ENCODE peak calls at places on chromosomes 2 and 18, in ten cellular contexts. U, W, H, M, O, J, F, Q, G and L are unnamed samples. For H3K4me1, the result is how much of the 10 kb centered on the place peaks cover.

GRCh38 chr2:85106489-85107180 is 26.6 kb upstream of the TCF7L1 start:
- DNase-seq in U (no peak), W (no peak), H (no peak), M (no peak), O (no peak), J (no peak), F (no peak), Q (peak), G (no peak), L (no peak)

GRCh38 chr2:183543731-183544130 is 419.5 kb downstream of the NUP35 start:
- DNase-seq in U (no peak), W (no peak), H (no peak), M (no peak), O (peak), J (no peak), F (no peak), Q (peak), G (no peak), L (no peak)

GRCh38 chr2:63649829-63650228 is 61.1 kb downstream of the MDH1 start:
- DNase-seq in U (no peak), W (no peak), H (no peak), M (no peak), O (no peak), J (no peak), F (no peak), Q (no peak), G (no peak), L (no peak)

GRCh38 chr2:3519255-3520190 is at the start of gene ADI1:
- DNase-seq in U (peak), W (peak), H (peak), M (peak), O (no peak), J (peak), F (peak), Q (peak), G (peak), L (no peak)

GRCh38 chr2:200040251-200040650 is 84.9 kb downstream of the MAIP1 start:
- DNase-seq in U (no peak), W (no peak), H (no peak), M (no peak), O (no peak), J (no peak), F (no peak), Q (no peak), G (no peak), L (no peak)

GRCh38 chr18:195651-196050 is 37.3 kb downstream of the USP14 start:
- DNase-seq in U (no peak), W (no peak), H (no peak), M (no peak), O (peak), J (no peak), F (no peak), Q (no peak), G (no peak), L (no peak)

GRCh38 chr2:191048073-191048472 is 34.1 kb upstream of the STAT1 start:
- DNase-seq in U (no peak), W (no peak), H (no peak), M (no peak), O (no peak), J (no peak), F (no peak), Q (no peak), G (no peak), L (no peak)

GRCh38 chr2:28824870-28825269 is 14.2 kb downstream of the SPDYA start:
- DNase-seq in U (no peak), W (no peak), H (no peak), M (no peak), O (no peak), J (no peak), F (no peak), Q (no peak), G (no peak), L (no peak)

GRCh38 chr2:84077504-84077903 is 381.6 kb downstream of the SUCLG1 start:
- DNase-seq in U (no peak), W (no peak), H (no peak), M (peak), O (peak), J (no peak), F (no peak), Q (peak), G (no peak), L (no peak)

GRCh38 chr18:44741070-44741469 is 60.4 kb downstream of the SETBP1 start:
- DNase-seq in U (no peak), W (no peak), H (no peak), M (no peak), O (no peak), J (no peak), F (no peak), Q (no peak), G (no peak), L (no peak)

DNA sequence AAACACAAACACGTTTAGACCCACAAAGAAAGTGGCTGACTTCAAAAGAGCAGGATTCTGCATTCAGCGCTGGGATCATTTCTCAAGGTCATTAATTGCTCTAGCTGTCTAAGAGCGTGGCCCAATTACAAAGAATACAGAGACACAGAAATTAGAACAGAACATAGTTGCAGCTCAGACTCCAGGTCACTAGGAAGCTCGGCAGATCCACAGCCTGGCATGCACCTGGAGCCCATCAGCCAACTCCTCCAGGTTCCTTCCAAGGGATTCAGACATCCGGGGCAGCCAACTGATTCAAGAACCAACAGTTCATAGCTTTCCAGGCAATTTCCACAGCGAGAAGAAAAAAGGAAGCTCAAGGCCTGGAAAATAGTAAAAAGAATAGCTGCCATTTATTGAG is 102.2 kb upstream of the ID2 start:
- DNase-seq in U (no peak), W (no peak), H (no peak), M (no peak), O (no peak), J (no peak), F (no peak), Q (no peak), G (no peak), L (no peak)
- H3K4me1 ChIP-seq in U (under half), W (under half), H (under half), M (half or more), O (under half), J (under half), F (under half), Q (under half), G (under half), L (under half)

DNA sequence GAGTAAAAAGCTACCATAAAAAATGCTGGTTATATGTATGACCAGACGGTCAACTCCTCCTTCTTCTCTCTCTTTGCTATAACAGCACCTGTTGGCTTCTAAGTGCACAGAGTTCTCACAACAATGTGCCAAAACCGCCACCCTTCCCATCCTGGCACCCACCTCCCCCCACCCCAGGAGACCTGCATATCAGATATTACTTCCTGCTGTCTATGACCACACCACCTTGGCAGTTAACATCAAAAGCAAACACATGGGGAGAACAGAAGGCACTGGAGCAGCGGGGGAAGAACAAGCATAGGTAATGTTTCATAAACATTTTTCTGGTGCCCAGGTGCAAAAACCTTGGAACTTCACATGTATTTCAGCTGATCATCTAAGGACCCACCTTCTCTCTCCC is 15.5 kb downstream of the SPRED2 start:
- DNase-seq in U (peak), W (no peak), H (peak), M (no peak), O (no peak), J (no peak), F (no peak), Q (no peak), G (no peak), L (no peak)
- H3K4me3 ChIP-seq in U (no peak), W (no peak), H (no peak), M (no peak), O (no peak), J (no peak), F (no peak), Q (no peak), G (no peak), L (no peak)

GRCh38 chr2:75607988-75608683 is 38.4 kb upstream of the MRPL19 start:
- DNase-seq in U (no peak), W (no peak), H (no peak), M (peak), O (peak), J (no peak), F (no peak), Q (no peak), G (no peak), L (peak)

GRCh38 chr2:75606851-75607798 is 39.5 kb upstream of the MRPL19 start:
- DNase-seq in U (no peak), W (no peak), H (no peak), M (no peak), O (no peak), J (no peak), F (no peak), Q (no peak), G (no peak), L (peak)

GRCh38 chr2:75609937-75610508 is 36.6 kb upstream of the MRPL19 start:
- DNase-seq in U (no peak), W (no peak), H (no peak), M (no peak), O (no peak), J (no peak), F (no peak), Q (no peak), G (no peak), L (no peak)

GRCh38 chr2:75609334-75609689 is 37.3 kb upstream of the MRPL19 start:
- DNase-seq in U (no peak), W (no peak), H (no peak), M (no peak), O (no peak), J (no peak), F (no peak), Q (no peak), G (no peak), L (no peak)

GRCh38 chr2:75608684-75609333 is 37.8 kb upstream of the MRPL19 start:
- DNase-seq in U (peak), W (no peak), H (peak), M (peak), O (peak), J (peak), F (peak), Q (peak), G (peak), L (peak)
- H3K4me1 ChIP-seq in U (under half), W (under half), H (under half), M (half or more), O (under half), J (under half), F (under half), Q (under half), G (under half), L (under half)

GRCh38 chr2:172736419-172737174 is 952 bp downstream of the RAPGEF4 start:
- DNase-seq in U (no peak), W (no peak), H (no peak), M (no peak), O (peak), J (no peak), F (no peak), Q (no peak), G (no peak), L (no peak)
- H3K4me3 ChIP-seq in U (no peak), W (peak), H (peak), M (peak), O (peak), J (peak), F (peak), Q (peak), G (peak), L (peak)

GRCh38 chr2:217914078-217914477 is 88.7 kb downstream of the TNS1 start:
- DNase-seq in U (no peak), W (no peak), H (no peak), M (no peak), O (no peak), J (no peak), F (no peak), Q (no peak), G (no peak), L (no peak)
- H3K4me1 ChIP-seq in U (under half), W (half or more), H (half or more), M (half or more), O (under half), J (half or more), F (half or more), Q (under half), G (under half), L (half or more)

GRCh38 chr2:25517701-25518100 is 155.7 kb downstream of the DTNB start:
- DNase-seq in U (no peak), W (no peak), H (no peak), M (no peak), O (no peak), J (no peak), F (no peak), Q (no peak), G (no peak), L (no peak)

GRCh38 chr2:25523060-25523459 is 150.3 kb downstream of the DTNB start:
- DNase-seq in U (no peak), W (no peak), H (no peak), M (no peak), O (no peak), J (no peak), F (no peak), Q (no peak), G (no peak), L (no peak)

GRCh38 chr2:25521126-25521525 is 152.3 kb downstream of the DTNB start:
- DNase-seq in U (no peak), W (no peak), H (no peak), M (no peak), O (no peak), J (no peak), F (no peak), Q (peak), G (no peak), L (no peak)

GRCh38 chr2:25524507-25524906 is 148.9 kb downstream of the DTNB start:
- DNase-seq in U (no peak), W (no peak), H (no peak), M (no peak), O (no peak), J (no peak), F (no peak), Q (no peak), G (no peak), L (no peak)

GRCh38 chr2:25521665-25522387 is 151.6 kb downstream of the DTNB start:
- DNase-seq in U (peak), W (no peak), H (no peak), M (peak), O (peak), J (no peak), F (peak), Q (peak), G (no peak), L (no peak)
- H3K4me3 ChIP-seq in U (no peak), W (peak), H (peak), M (no peak), O (no peak), J (peak), F (peak), Q (no peak), G (peak), L (peak)